ENCODE peak calls at places on chromosomes 5 and 9, in seven cellular contexts. One of them, this sample, is unnamed.

GRCh38 chr5:55226934-55227737 is at the start of gene MCIDAS:
- DNase-seq in heart right ventricle: peak; percentile 20
- DNase-seq in endodermal cell: peak; percentile 91
- DNase-seq in GM23338: peak; percentile 89
- DNase-seq in heart left ventricle: no peak
- DNase-seq in transverse colon: peak; percentile 72
- DNase-seq in astrocyte: no peak
- DNase-seq in this sample: no peak

GRCh38 chr5:1892211-1892610 is 9.5 kb upstream of the IRX4 start:
- DNase-seq in endodermal cell: no peak
- DNase-seq in astrocyte: no peak
- DNase-seq in heart right ventricle: no peak
- DNase-seq in transverse colon: no peak
- DNase-seq in GM23338: no peak
- DNase-seq in heart left ventricle: no peak
- DNase-seq in this sample: no peak

GRCh38 chr5:137254153-137254552 is 245.0 kb downstream of the SPOCK1 start:
- DNase-seq in heart left ventricle: no peak
- DNase-seq in astrocyte: peak; percentile 82
- DNase-seq in GM23338: no peak
- DNase-seq in transverse colon: no peak
- DNase-seq in endodermal cell: no peak
- DNase-seq in heart right ventricle: no peak
- DNase-seq in this sample: peak; percentile 83

GRCh38 chr9:121277518-121278275 is 9.7 kb downstream of the GSN start:
- DNase-seq in transverse colon: no peak
- DNase-seq in endodermal cell: no peak
- DNase-seq in heart right ventricle: no peak
- DNase-seq in GM23338: no peak
- DNase-seq in astrocyte: peak; percentile 74
- DNase-seq in heart left ventricle: no peak
- DNase-seq in this sample: peak; percentile 77

GRCh38 chr5:80707645-80708044 is 52.9 kb upstream of the DHFR start:
- DNase-seq in heart right ventricle: no peak
- DNase-seq in astrocyte: peak; percentile 18
- DNase-seq in endodermal cell: no peak
- DNase-seq in transverse colon: no peak
- DNase-seq in heart left ventricle: no peak
- DNase-seq in GM23338: no peak
- DNase-seq in this sample: no peak

GRCh38 chr9:37669232-37669631 is 18.5 kb downstream of the FRMPD1 start:
- DNase-seq in transverse colon: no peak
- DNase-seq in heart left ventricle: no peak
- DNase-seq in heart right ventricle: no peak
- DNase-seq in endodermal cell: peak; percentile 84
- DNase-seq in GM23338: peak; percentile 45
- DNase-seq in astrocyte: no peak
- DNase-seq in this sample: no peak

GRCh38 chr5:3538886-3539285 is 56.7 kb upstream of the IRX1 start:
- DNase-seq in heart right ventricle: no peak
- DNase-seq in transverse colon: no peak
- DNase-seq in endodermal cell: no peak
- DNase-seq in GM23338: no peak
- DNase-seq in heart left ventricle: no peak
- DNase-seq in astrocyte: no peak
- DNase-seq in this sample: no peak

GRCh38 chr9:114238471-114238870 is 83.1 kb downstream of the COL27A1 start:
- DNase-seq in endodermal cell: no peak
- DNase-seq in heart right ventricle: no peak
- DNase-seq in heart left ventricle: peak; percentile 62
- DNase-seq in astrocyte: no peak
- DNase-seq in GM23338: no peak
- DNase-seq in transverse colon: no peak
- DNase-seq in this sample: no peak

GRCh38 chr5:58934629-58935097 is 351.8 kb downstream of the RAB3C start:
- DNase-seq in astrocyte: peak; percentile 35
- DNase-seq in transverse colon: no peak
- DNase-seq in heart left ventricle: no peak
- DNase-seq in GM23338: no peak
- DNase-seq in endodermal cell: no peak
- DNase-seq in heart right ventricle: no peak
- DNase-seq in this sample: no peak

GRCh38 chr9:74742792-74743389 is 144.8 kb downstream of the TRPM6 start:
- DNase-seq in astrocyte: peak; percentile 10
- DNase-seq in endodermal cell: peak; percentile 70
- DNase-seq in heart left ventricle: no peak
- DNase-seq in heart right ventricle: no peak
- DNase-seq in transverse colon: peak; percentile 14
- DNase-seq in GM23338: peak; percentile 66
- DNase-seq in this sample: no peak

GRCh38 chr9:80177949-80178480 is 606.2 kb downstream of the TLE4 start:
- DNase-seq in transverse colon: no peak
- DNase-seq in heart right ventricle: no peak
- DNase-seq in endodermal cell: no peak
- DNase-seq in astrocyte: peak; percentile 22
- DNase-seq in GM23338: no peak
- DNase-seq in heart left ventricle: no peak
- DNase-seq in this sample: no peak

GRCh38 chr5:154860123-154860522 is 1.7 kb downstream of the CNOT8 start:
- DNase-seq in endodermal cell: peak; percentile 63
- DNase-seq in astrocyte: peak; percentile 56
- DNase-seq in transverse colon: peak; percentile 39
- DNase-seq in GM23338: peak; percentile 26
- DNase-seq in heart left ventricle: no peak
- DNase-seq in heart right ventricle: no peak
- DNase-seq in this sample: no peak

GRCh38 chr5:96902876-96903275 is 26.6 kb downstream of the ERAP2 start:
- DNase-seq in astrocyte: no peak
- DNase-seq in endodermal cell: no peak
- DNase-seq in heart right ventricle: no peak
- DNase-seq in GM23338: no peak
- DNase-seq in heart left ventricle: no peak
- DNase-seq in transverse colon: no peak
- DNase-seq in this sample: no peak

GRCh38 chr5:176601901-176602300 is 8.1 kb downstream of the GPRIN1 start:
- DNase-seq in astrocyte: no peak
- DNase-seq in GM23338: no peak
- DNase-seq in heart left ventricle: no peak
- DNase-seq in endodermal cell: no peak
- DNase-seq in heart right ventricle: no peak
- DNase-seq in transverse colon: no peak
- DNase-seq in this sample: no peak

DNA sequence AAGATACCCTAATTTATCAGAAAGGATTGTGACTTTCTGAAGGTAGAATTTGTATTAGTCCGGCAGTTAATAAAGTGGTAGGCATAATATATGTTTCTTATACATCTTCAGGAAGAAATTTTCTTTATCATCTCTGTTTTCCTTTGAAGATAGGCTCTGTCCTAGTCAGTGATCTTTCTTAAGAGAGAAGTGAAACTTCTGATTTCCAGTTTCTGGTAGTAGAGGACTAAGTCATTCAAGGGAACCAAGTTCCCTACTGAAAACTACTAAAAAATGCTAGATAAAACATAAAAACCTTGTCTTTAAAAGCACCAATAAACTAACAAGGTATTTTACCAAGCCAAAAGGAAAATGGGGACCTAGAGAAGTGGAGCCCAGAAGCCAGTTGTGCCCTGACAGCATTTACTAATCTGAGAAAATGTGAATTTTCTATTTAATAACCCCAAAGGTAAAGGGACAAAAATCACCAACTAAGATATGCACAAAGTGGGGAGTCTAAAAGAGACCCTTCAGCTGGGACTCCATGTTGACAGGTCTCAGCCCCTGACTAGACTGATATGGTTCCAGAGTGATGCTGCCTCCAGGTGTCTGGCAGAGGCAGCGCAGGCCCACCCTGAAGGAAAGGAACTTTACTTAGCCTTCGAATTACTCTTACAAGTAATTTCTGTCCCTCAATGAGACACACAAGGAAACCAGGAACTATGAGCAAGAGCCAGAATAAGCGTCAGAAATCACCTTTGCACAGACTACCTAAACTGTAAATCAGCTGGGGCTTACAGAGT is 72.7 kb downstream of the FAM78A start:
- DNase-seq in transverse colon: no peak
- DNase-seq in heart left ventricle: no peak
- DNase-seq in astrocyte: no peak
- DNase-seq in heart right ventricle: no peak
- DNase-seq in GM23338: peak; percentile 72
- DNase-seq in endodermal cell: peak; percentile 76
- DNase-seq in this sample: no peak
- TF ChIP-seq CTCF in transverse colon: no peak
- TF ChIP-seq CTCF in heart left ventricle: no peak
- TF ChIP-seq CTCF in astrocyte: peak; percentile 30
- TF ChIP-seq CTCF in heart right ventricle: no peak
- TF ChIP-seq CTCF in GM23338: peak; percentile 71
- TF ChIP-seq CTCF in endodermal cell: peak; percentile 77
- TF ChIP-seq CTCF in this sample: no peak

DNA sequence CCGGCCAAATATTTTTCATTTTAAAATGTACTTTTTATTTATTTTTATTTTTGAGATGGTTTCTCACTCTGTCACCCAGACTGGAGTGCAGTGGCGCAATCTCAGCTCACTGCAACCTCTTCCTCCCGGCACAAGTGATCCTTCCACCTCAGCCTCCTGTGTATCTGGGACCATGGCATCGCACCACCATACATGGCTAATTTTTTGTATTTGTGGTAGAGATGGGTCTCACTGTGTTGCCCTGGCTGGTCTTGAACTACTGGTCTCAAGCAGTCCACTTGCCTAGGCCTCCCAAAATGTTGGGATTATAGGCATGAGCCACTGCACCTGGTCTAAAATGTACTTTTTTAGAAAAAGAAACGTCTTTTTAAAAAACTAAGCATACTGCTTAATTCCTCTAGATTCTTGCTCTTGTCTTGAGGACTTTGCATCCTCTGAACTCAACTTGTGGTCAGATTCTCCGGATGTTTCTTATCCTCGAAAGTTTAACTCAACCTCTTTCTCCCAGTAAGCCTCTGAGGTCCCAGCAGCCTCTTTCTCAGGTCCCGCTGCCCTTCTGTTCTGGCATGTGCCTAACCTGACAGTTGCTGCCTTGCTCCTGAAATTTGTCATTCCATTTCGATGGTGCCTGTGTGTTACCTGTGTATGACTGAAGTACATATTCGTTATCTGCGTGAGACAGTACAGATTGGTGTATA is 63.0 kb downstream of the TRIO start:
- DNase-seq in heart right ventricle: no peak
- DNase-seq in GM23338: no peak
- DNase-seq in transverse colon: no peak
- DNase-seq in endodermal cell: no peak
- DNase-seq in heart left ventricle: no peak
- DNase-seq in astrocyte: peak; percentile 68
- DNase-seq in this sample: no peak
- H3K27me3 ChIP-seq in heart right ventricle: no peaks in the 10 kb centered on the region
- H3K27me3 ChIP-seq in GM23338: no peaks in the 10 kb centered on the region
- H3K27me3 ChIP-seq in transverse colon: no peaks in the 10 kb centered on the region
- H3K27me3 ChIP-seq in endodermal cell: peaks cover 21% of the 10 kb centered on the region
- H3K27me3 ChIP-seq in heart left ventricle: no peaks in the 10 kb centered on the region
- H3K27me3 ChIP-seq in astrocyte: no peaks in the 10 kb centered on the region
- H3K27me3 ChIP-seq in this sample: no peaks in the 10 kb centered on the region

GRCh38 chr9:132201139-132201538 is 39.3 kb downstream of the NTNG2 start:
- DNase-seq in endodermal cell: no peak
- DNase-seq in astrocyte: no peak
- DNase-seq in GM23338: no peak
- DNase-seq in transverse colon: no peak
- DNase-seq in heart right ventricle: no peak
- DNase-seq in heart left ventricle: no peak
- DNase-seq in this sample: no peak
- TF ChIP-seq CTCF in endodermal cell: no peak
- TF ChIP-seq CTCF in astrocyte: no peak
- TF ChIP-seq CTCF in GM23338: no peak
- TF ChIP-seq CTCF in transverse colon: no peak
- TF ChIP-seq CTCF in heart right ventricle: no peak
- TF ChIP-seq CTCF in heart left ventricle: no peak
- TF ChIP-seq CTCF in this sample: no peak

DNA sequence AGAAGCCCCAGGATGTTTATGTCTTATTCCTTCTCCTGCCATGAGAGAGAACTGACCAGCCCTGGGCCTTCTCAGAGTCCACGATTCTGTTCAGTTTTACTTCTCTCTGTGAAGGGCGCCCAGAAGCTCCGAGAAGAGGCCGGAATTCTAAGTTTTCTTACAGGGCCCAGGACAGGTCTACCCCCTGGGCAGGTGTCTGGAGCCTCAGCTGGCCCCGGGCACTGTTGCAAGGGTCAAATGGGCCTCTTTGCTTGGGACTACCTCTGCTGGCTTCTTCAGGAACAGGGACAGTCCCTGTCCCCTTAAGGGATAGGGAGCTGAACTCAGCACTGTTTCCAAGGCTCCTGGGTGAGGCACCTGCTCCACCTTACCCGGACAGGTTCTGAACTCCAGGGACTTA is 55.0 kb downstream of the RASGEF1C start:
- DNase-seq in heart right ventricle: no peak
- DNase-seq in GM23338: no peak
- DNase-seq in astrocyte: no peak
- DNase-seq in heart left ventricle: no peak
- DNase-seq in endodermal cell: no peak
- DNase-seq in transverse colon: peak; percentile 2
- DNase-seq in this sample: no peak
- H3K27me3 ChIP-seq in heart right ventricle: peaks cover 5% of the 10 kb centered on the region
- H3K27me3 ChIP-seq in GM23338: no peaks in the 10 kb centered on the region
- H3K27me3 ChIP-seq in astrocyte: peaks cover 4% of the 10 kb centered on the region
- H3K27me3 ChIP-seq in heart left ventricle: no peaks in the 10 kb centered on the region
- H3K27me3 ChIP-seq in endodermal cell: no peaks in the 10 kb centered on the region
- H3K27me3 ChIP-seq in transverse colon: no peaks in the 10 kb centered on the region
- H3K27me3 ChIP-seq in this sample: no peaks in the 10 kb centered on the region

DNA sequence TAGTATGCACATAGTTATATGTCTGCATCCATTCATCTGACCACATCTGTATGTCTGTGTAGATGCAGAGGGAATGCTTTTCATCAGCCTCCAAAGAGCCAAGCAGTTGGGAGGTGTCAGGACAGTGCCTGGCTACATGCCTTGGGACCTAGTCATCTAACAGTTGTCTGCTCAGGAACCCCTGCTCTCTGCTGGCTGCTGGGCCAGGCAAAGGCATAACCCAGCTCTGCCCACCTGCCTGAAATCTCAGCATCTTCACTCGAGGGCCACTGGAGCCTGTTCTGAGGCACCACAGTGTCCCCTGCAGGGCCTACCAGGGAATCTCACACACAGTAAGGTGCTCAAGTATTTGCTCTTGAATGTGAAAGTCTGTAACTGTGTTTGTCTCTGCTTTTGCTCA is 3.7 kb downstream of the C9orf50 start:
- DNase-seq in heart left ventricle: no peak
- DNase-seq in transverse colon: no peak
- DNase-seq in heart right ventricle: no peak
- DNase-seq in endodermal cell: peak; percentile 83
- DNase-seq in GM23338: peak; percentile 70
- DNase-seq in astrocyte: peak; percentile 72
- DNase-seq in this sample: no peak
- TF ChIP-seq CTCF in heart left ventricle: no peak
- TF ChIP-seq CTCF in transverse colon: no peak
- TF ChIP-seq CTCF in heart right ventricle: no peak
- TF ChIP-seq CTCF in endodermal cell: peak; percentile 81
- TF ChIP-seq CTCF in GM23338: peak; percentile 86
- TF ChIP-seq CTCF in astrocyte: peak; percentile 55
- TF ChIP-seq CTCF in this sample: peak; percentile 79

GRCh38 chr5:77908787-77909186 is 132.6 kb upstream of the TBCA start:
- DNase-seq in heart right ventricle: no peak
- DNase-seq in endodermal cell: no peak
- DNase-seq in GM23338: no peak
- DNase-seq in astrocyte: no peak
- DNase-seq in transverse colon: no peak
- DNase-seq in heart left ventricle: no peak
- DNase-seq in this sample: no peak
- H3K27me3 ChIP-seq in heart right ventricle: peaks cover 44% of the 10 kb centered on the region
- H3K27me3 ChIP-seq in endodermal cell: no peaks in the 10 kb centered on the region
- H3K27me3 ChIP-seq in GM23338: no peaks in the 10 kb centered on the region
- H3K27me3 ChIP-seq in astrocyte: peaks cover 10% of the 10 kb centered on the region
- H3K27me3 ChIP-seq in transverse colon: peaks cover 17% of the 10 kb centered on the region
- H3K27me3 ChIP-seq in heart left ventricle: no peaks in the 10 kb centered on the region
- H3K27me3 ChIP-seq in this sample: peaks cover 15% of the 10 kb centered on the region

This sample was measured in BJ.